ENCODE peak calls at places on chromosomes 5 and 9, in eight cellular contexts. D is endothelial cell of umbilical vein; M is mucosa of descending colon; N is upper lobe of right lung; A is IMR-90; L is psoas muscle; Y is mesenchymal stem cell; I is CD8-positive, alpha-beta T cell. T is an unnamed sample.

GRCh38 chr9:106707722-106708121 is 155.2 kb upstream of the ZNF462 start:
- DNase-seq in L (peak; percentile 18), A (no peak), M (no peak), N (no peak), Y (peak; percentile 4), I (no peak), D (no peak), T (no peak)

GRCh38 chr5:54556136-54556535 is 38.6 kb downstream of the SNX18 start:
- DNase-seq in M (no peak), L (no peak), D (peak; percentile 53), I (no peak), Y (no peak), N (no peak), A (peak; percentile 12), T (no peak)

GRCh38 chr5:40774626-40775025 is 18.9 kb upstream of the TTC33 start:
- DNase-seq in I (no peak), Y (no peak), M (no peak), D (no peak), A (no peak), L (no peak), N (no peak), T (no peak)

GRCh38 chr5:73256462-73257260 is 83.7 kb downstream of the TMEM174 start:
- DNase-seq in N (no peak), M (no peak), A (peak; percentile 48), L (no peak), I (no peak), D (no peak), Y (no peak), T (no peak)

GRCh38 chr5:147442134-147442726 is 67.6 kb downstream of the DPYSL3 start:
- DNase-seq in A (no peak), I (no peak), M (no peak), Y (no peak), L (no peak), D (peak; percentile 17), N (no peak), T (no peak)

GRCh38 chr5:124157320-124157719 is 589.1 kb downstream of the ZNF608 start:
- DNase-seq in L (no peak), Y (peak; percentile 34), A (no peak), M (peak; percentile 23), I (no peak), D (peak; percentile 38), N (no peak), T (peak; percentile 22)

GRCh38 chr5:151079838-151080619 is 805 bp downstream of the TNIP1 start:
- DNase-seq in Y (peak; percentile 66), M (peak; percentile 70), A (peak; percentile 82), L (no peak), I (no peak), N (no peak), D (peak; percentile 79), T (peak; percentile 52)

GRCh38 chr5:36202521-36202961 is 39.2 kb downstream of the NADK2 start:
- DNase-seq in M (no peak), L (no peak), D (peak; percentile 4), A (peak; percentile 54), I (no peak), N (no peak), Y (peak; percentile 38), T (peak; percentile 52)

GRCh38 chr5:39674209-39675082 is 249.7 kb upstream of the DAB2 start:
- DNase-seq in L (no peak), I (no peak), M (no peak), A (no peak), D (no peak), Y (no peak), N (no peak), T (peak; percentile 14)

GRCh38 chr5:37825334-37825915 is 14.4 kb downstream of the GDNF start:
- DNase-seq in I (no peak), L (no peak), D (no peak), N (no peak), A (no peak), M (no peak), Y (no peak), T (no peak)

GRCh38 chr5:98605010-98605425 is 168.4 kb upstream of the RGMB start:
- DNase-seq in L (no peak), Y (peak; percentile 12), M (no peak), I (no peak), N (no peak), D (peak; percentile 77), A (peak; percentile 28), T (peak; percentile 13)

GRCh38 chr9:115133649-115134048 is 15.7 kb upstream of the TNC start:
- DNase-seq in A (peak; percentile 97), D (no peak), N (no peak), Y (peak; percentile 94), I (no peak), L (no peak), M (no peak), T (peak; percentile 34)

GRCh38 chr9:121738391-121738790 is 87.0 kb downstream of the DAB2IP start:
- DNase-seq in I (no peak), N (no peak), Y (no peak), A (no peak), M (peak; percentile 33), D (no peak), L (no peak), T (no peak)

GRCh38 chr9:121736147-121736721 is 84.8 kb downstream of the DAB2IP start:
- DNase-seq in N (peak; percentile 91), M (peak; percentile 83), I (peak; percentile 16), L (peak; percentile 79), Y (peak; percentile 51), D (no peak), A (peak; percentile 25), T (peak; percentile 52)

GRCh38 chr9:121735792-121736130 is 84.3 kb downstream of the DAB2IP start:
- DNase-seq in L (no peak), I (peak; percentile 12), M (no peak), N (no peak), A (no peak), Y (peak; percentile 64), D (no peak), T (no peak)

GRCh38 chr9:121737481-121737931 is 86.1 kb downstream of the DAB2IP start:
- DNase-seq in L (no peak), Y (no peak), D (no peak), A (no peak), M (peak; percentile 48), N (no peak), I (peak; percentile 4), T (no peak)

DNA sequence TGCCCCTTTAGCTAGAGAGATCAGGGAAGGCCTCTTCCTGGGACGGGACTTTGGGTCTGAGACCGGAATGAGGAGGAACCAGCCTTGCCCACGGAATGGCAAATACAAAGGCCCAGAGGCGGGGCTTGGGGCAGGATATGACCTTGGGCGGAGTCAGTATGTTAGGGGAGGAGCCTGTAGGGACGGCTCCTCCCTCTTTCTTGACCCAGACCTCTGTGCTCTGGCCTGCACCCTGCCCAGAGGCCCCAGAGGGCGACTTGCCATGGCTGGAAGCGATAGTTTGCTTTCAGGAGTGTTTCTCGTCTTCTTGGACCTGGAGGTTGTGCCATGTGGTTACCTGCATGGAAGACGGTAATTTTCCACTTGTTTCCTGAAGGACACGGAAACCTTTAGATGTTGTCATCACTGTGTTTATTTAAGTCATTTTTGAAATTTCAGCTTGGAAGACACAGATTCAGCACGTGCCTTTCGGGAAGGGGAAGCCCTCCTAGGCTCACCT is 85.6 kb downstream of the DAB2IP start:
- DNase-seq in I (no peak), A (no peak), N (peak; percentile 88), L (peak; percentile 54), Y (no peak), D (no peak), M (peak; percentile 92), T (no peak)
- H3K4me3 ChIP-seq in I (no peak overlapping the region), A (no peak overlapping the region), N (peak overlapping the region; percentile 55), L (peak overlapping the region; percentile 60), Y (no peak overlapping the region), D (no peak overlapping the region), M (peak overlapping the region; percentile 18), T (peak overlapping the region; percentile 64)

GRCh38 chr5:141389153-141390042 is 1.9 kb downstream of the PCDHGB4 start:
- DNase-seq in D (no peak), L (no peak), I (no peak), M (no peak), N (no peak), A (no peak), Y (no peak), T (no peak)
- H3K9me3 ChIP-seq in D (peaks cover 2% of the 10 kb centered on the region), L (no peaks in the 10 kb centered on the region), I (peaks cover 11% of the 10 kb centered on the region), M (peaks cover 92% of the 10 kb centered on the region), N (peaks cover 39% of the 10 kb centered on the region), A (peaks cover 53% of the 10 kb centered on the region), Y (peaks cover 61% of the 10 kb centered on the region), T (peaks cover 65% of the 10 kb centered on the region)

GRCh38 chr9:93500571-93501298 is 47.4 kb upstream of the FAM120AOS start:
- DNase-seq in L (no peak), A (no peak), I (no peak), N (peak; percentile 29), D (peak; percentile 13), M (no peak), Y (no peak), T (no peak)

GRCh38 chr9:93505518-93506123 is 52.2 kb upstream of the FAM120AOS start:
- DNase-seq in Y (peak; percentile 14), D (no peak), L (no peak), N (no peak), A (no peak), I (no peak), M (no peak), T (peak; percentile 3)

GRCh38 chr9:93496285-93496684 is 42.9 kb upstream of the FAM120AOS start:
- DNase-seq in D (no peak), A (no peak), N (no peak), L (no peak), I (no peak), Y (no peak), M (no peak), T (peak; percentile 14)

GRCh38 chr9:93503381-93503780 is 50.0 kb upstream of the FAM120AOS start:
- DNase-seq in L (no peak), M (no peak), D (no peak), I (no peak), N (no peak), Y (no peak), A (no peak), T (no peak)

DNA sequence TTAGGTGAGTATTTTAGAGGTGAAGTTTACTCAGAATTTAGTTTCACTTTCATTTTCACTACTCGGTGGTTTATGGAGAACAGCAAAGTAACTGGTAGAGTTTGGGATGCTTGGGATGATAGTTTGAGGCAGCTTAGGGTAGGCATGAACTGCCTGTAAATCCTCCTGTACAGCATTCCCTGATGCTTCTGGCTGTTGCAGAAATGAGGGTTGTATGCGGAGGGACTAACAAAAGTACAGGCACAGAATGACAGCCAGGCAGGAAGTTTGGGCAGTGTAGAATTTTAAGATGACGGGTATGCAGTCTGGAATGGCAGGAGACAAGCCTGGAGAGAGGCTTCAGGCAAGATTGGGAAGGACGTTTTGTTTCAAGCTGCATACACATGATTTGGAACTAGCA is 48.0 kb upstream of the FAM120AOS start:
- DNase-seq in L (no peak), Y (peak; percentile 57), M (no peak), N (no peak), D (peak; percentile 58), A (no peak), I (no peak), T (peak; percentile 44)
- H3K4me3 ChIP-seq in L (peak overlapping the region; percentile 53), Y (no peak overlapping the region), M (no peak overlapping the region), N (peak overlapping the region; percentile 42), D (peak overlapping the region; percentile 60), A (peak overlapping the region; percentile 21), I (peak overlapping the region; percentile 41), T (peak overlapping the region; percentile 75)

GRCh38 chr5:144076521-144077083 is 93.9 kb downstream of the YIPF5 start:
- DNase-seq in L (no peak), Y (no peak), M (no peak), I (no peak), N (no peak), A (no peak), D (no peak), T (no peak)
- H3K9me3 ChIP-seq in L (peaks cover 4% of the 10 kb centered on the region), Y (peaks cover 21% of the 10 kb centered on the region), M (peaks cover 22% of the 10 kb centered on the region), I (no peaks in the 10 kb centered on the region), N (peaks cover 11% of the 10 kb centered on the region), A (peaks cover 6% of the 10 kb centered on the region), D (no peaks in the 10 kb centered on the region), T (peaks cover 30% of the 10 kb centered on the region)

T was measured in adipocyte.